ENCODE peak calls at places on chromosomes 7 and 10, in four cellular contexts. M is K562, K is GM12878, F is A549. O is an unnamed sample.

GRCh38 chr7:123305840-123306375 is 106.1 kb upstream of the SLC13A1 start:
- DNase-seq in M (no peak), K (no peak), F (no peak), O (no peak)

GRCh38 chr7:159040912-159041711 is 103.6 kb downstream of the VIPR2 start:
- DNase-seq in M (no peak), K (no peak), F (no peak), O (no peak)

GRCh38 chr7:16357921-16358320 is 63.4 kb downstream of the CRPPA start:
- DNase-seq in M (no peak), K (no peak), F (no peak), O (peak; percentile 62)

GRCh38 chr7:4001742-4002141 is 680.4 kb upstream of the FOXK1 start:
- DNase-seq in M (no peak), K (no peak), F (no peak), O (no peak)

GRCh38 chr7:11252011-11252607 is 278.4 kb downstream of the PHF14 start:
- DNase-seq in M (no peak), K (no peak), F (no peak), O (no peak)

GRCh38 chr7:135181929-135182678 is 11.6 kb upstream of the CYREN start:
- DNase-seq in M (no peak), K (no peak), F (no peak), O (no peak)

GRCh38 chr10:112503643-112504042 is 56.6 kb downstream of the VTI1A start:
- DNase-seq in M (no peak), K (no peak), F (no peak), O (no peak)

GRCh38 chr7:68699090-68699711 is 899.1 kb upstream of the AUTS2 start:
- DNase-seq in M (no peak), K (no peak), F (peak; percentile 64), O (no peak)

GRCh38 chr7:152673902-152674301 is 2.0 kb downstream of the XRCC2 start:
- DNase-seq in M (no peak), K (no peak), F (no peak), O (no peak)

GRCh38 chr7:92025260-92025659 is 84.6 kb downstream of the AKAP9 start:
- DNase-seq in M (no peak), K (no peak), F (no peak), O (no peak)

GRCh38 chr7:32564542-32564941 is 69.3 kb downstream of the AVL9 start:
- DNase-seq in M (no peak), K (no peak), F (no peak), O (no peak)

GRCh38 chr7:7524121-7524520 is 11.6 kb downstream of the COL28A1 start:
- DNase-seq in M (no peak), K (no peak), F (no peak), O (no peak)

GRCh38 chr7:17485905-17486304 is 187.5 kb downstream of the AHR start:
- DNase-seq in M (no peak), K (no peak), F (no peak), O (no peak)

GRCh38 chr10:47383254-47384147 is 592 bp downstream of the ZNF488 start:
- DNase-seq in M (no peak), K (no peak), F (no peak), O (peak; percentile 41)

GRCh38 chr7:73896454-73896853 is 35.5 kb downstream of the TMEM270 start:
- DNase-seq in M (no peak), K (no peak), F (no peak), O (no peak)

GRCh38 chr10:111472445-111472844 is 395.6 kb downstream of the ADRA2A start:
- DNase-seq in M (no peak), K (no peak), F (no peak), O (no peak)

GRCh38 chr10:84076540-84077195 is 62.6 kb upstream of the GHITM start:
- DNase-seq in M (peak; percentile 54), K (no peak), F (no peak), O (no peak)

GRCh38 chr7:74187915-74188675 is 13.9 kb downstream of the EIF4H start:
- DNase-seq in M (no peak), K (no peak), F (no peak), O (no peak)

GRCh38 chr7:2518101-2518500 is 1.5 kb upstream of the LFNG start:
- DNase-seq in M (no peak), K (no peak), F (no peak), O (no peak)

GRCh38 chr10:102835007-102835482 is 2.2 kb downstream of the CYP17A1 start:
- DNase-seq in M (peak; percentile 80), K (peak; percentile 20), F (peak; percentile 84), O (peak; percentile 86)

GRCh38 chr7:134541-134940 is 57.8 kb upstream of the FAM20C start:
- DNase-seq in M (no peak), K (no peak), F (no peak), O (no peak)

GRCh38 chr7:84492565-84493034 is 298.0 kb upstream of the SEMA3A start:
- DNase-seq in M (no peak), K (no peak), F (no peak), O (peak; percentile 59)

GRCh38 chr7:156854654-156855053 is 38.3 kb downstream of the LMBR1 start:
- DNase-seq in M (no peak), K (no peak), F (no peak), O (no peak)

GRCh38 chr10:31030216-31030615 is 1.4 kb downstream of the ZNF438 start:
- DNase-seq in M (no peak), K (no peak), F (no peak), O (no peak)

GRCh38 chr7:44748948-44749731 is 493 bp downstream of the ZMIZ2 start:
- DNase-seq in M (no peak), K (no peak), F (no peak), O (peak; percentile 67)

GRCh38 chr10:24723788-24724380 is at the start of gene ARHGAP21:
- DNase-seq in M (peak; percentile 68), K (no peak), F (peak; percentile 53), O (peak; percentile 67)

GRCh38 chr7:7720193-7720592 is 1.8 kb upstream of the RPA3 start:
- DNase-seq in M (no peak), K (no peak), F (no peak), O (no peak)

GRCh38 chr7:7681191-7681935 is 37.0 kb downstream of the RPA3 start:
- DNase-seq in M (peak; percentile 22), K (peak; percentile 56), F (peak; percentile 18), O (peak; percentile 48)

GRCh38 chr7:34133983-34134782 is 228.8 kb downstream of the BMPER start:
- DNase-seq in M (peak; percentile 22), K (no peak), F (peak; percentile 64), O (peak; percentile 64)

GRCh38 chr7:13467111-13467547 is 522.3 kb downstream of the ETV1 start:
- DNase-seq in M (no peak), K (no peak), F (no peak), O (peak; percentile 59)

GRCh38 chr7:44107116-44107960 is 3.2 kb downstream of the AEBP1 start:
- DNase-seq in M (no peak), K (no peak), F (no peak), O (no peak)

GRCh38 chr7:157041514-157042277 is 31.2 kb upstream of the MNX1 start:
- DNase-seq in M (peak; percentile 38), K (no peak), F (no peak), O (no peak)

GRCh38 chr10:131033166-131034085 is 278.1 kb downstream of the TCERG1L start:
- DNase-seq in M (no peak), K (no peak), F (no peak), O (no peak)

GRCh38 chr10:86203162-86203905 is 163.3 kb downstream of the GRID1 start:
- DNase-seq in M (peak; percentile 18), K (no peak), F (no peak), O (no peak)

GRCh38 chr10:59006511-59007306 is 169.7 kb upstream of the PHYHIPL start:
- DNase-seq in M (no peak), K (no peak), F (peak; percentile 63), O (no peak)

GRCh38 chr10:86876748-86877147 is 80.7 kb downstream of the MMRN2 start:
- DNase-seq in M (no peak), K (no peak), F (no peak), O (no peak)

DNA sequence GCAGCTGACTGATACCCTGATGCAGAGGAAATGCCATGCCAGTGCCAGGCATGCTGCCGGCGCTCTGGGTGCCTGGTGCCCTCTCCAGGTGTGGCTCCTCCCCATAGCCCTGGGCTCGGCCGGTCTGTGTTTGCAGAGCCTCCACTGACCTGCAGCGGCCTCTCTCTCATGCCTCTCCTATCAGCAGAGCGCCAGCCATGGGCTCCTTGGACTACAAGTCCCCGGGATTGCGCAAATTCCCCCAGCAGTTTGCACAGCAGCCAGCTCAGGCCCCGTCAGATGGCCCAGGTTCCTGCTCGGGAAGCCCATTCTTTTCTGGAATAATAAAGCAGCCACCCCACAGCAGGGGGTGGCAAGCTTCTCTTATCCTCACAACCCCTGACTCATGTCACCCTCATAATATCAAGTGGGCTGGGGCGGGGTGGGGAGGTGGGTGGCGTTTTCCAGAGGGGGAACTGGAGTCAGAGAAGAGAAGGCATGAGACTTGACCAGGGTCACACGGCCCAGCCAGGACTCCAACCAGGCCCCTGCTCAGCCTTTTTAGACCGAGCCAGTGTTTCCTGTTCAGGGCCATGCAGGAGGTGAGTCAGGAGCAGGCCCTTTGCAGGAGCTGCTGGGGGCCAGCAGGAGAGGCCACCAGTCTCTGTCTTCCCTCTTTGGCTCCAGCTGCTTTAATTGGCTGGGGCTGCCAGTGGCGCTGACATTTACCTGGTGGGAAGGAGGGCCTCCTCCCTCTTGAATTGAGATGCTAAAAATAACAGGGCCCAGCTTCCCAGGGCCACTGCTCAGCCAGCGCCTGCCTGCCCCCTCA is 58.6 kb downstream of the ZMIZ1 start:
- DNase-seq in M (peak; percentile 87), K (no peak), F (peak; percentile 98), O (no peak)
- TF ChIP-seq RFX5 in M (no peak), K (no peak), F (no peak), O (no peak)

DNA sequence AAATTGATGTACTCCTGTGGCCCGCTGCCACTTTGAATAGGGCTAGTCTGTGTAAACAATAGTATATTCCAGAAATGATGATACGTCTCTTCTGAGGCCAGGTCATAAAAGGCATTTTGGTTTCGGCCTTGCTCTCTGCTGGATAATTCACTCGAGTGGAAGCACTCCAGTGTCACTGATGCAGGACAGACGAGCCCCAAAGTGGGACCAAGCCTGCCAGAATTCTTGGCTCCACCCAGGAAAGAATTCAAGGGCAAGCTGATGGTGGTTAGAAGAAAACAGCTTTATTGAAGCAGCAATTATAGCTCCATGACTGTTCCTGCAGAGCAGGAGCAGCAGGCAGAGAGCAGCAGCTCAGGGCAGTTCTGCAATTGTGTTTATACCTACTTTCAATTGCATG is 717.6 kb downstream of the GRM8 start:
- DNase-seq in M (no peak), K (no peak), F (no peak), O (no peak)
- TF ChIP-seq RFX5 in M (no peak), K (no peak), F (no peak), O (no peak)

GRCh38 chr10:27500886-27501285 is 3.2 kb upstream of the RAB18 start:
- DNase-seq in M (no peak), K (no peak), F (no peak), O (no peak)
- TF ChIP-seq RFX5 in M (no peak), K (no peak), F (no peak), O (no peak)

DNA sequence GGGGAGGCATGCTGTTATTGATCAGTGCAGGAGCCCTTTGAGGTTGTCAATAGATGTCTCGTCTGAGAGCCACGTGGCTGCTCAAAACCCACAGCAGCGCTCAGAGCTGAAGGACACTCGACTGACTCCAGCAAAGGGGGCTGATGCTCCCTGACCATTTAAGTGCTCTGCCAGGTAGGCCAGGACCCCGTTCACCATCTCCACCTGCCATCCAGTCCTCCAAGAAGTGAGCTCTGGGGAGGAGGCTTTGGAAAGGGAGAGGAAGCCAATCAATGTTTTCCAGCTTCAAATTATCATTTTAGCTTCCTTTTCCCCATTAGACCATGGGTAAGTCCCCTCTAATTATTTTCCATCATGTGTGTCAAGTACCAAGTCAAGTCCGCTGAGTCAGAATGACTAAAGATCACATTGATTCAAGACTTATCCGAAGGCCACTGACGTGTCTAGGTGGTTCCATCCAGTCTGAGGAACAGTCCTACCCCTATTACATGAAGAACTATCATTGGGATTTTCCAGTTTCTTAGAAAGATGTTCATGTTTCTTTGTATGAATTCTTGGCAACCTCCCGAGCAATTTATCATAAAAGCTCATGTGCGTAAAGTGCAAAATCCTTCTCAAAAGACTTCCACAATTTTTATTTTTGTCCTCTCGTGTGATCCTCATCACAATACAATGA is 302.6 kb upstream of the LYZL1 start:
- DNase-seq in M (peak; percentile 60), K (no peak), F (peak; percentile 20), O (no peak)
- TF ChIP-seq RFX5 in M (no peak), K (no peak), F (no peak), O (no peak)